ENCODE peak calls at places on chromosomes 11 and 22, in five cellular contexts. V is ovary, J is vagina, Q is heart left ventricle, H is HCT116. L is an unnamed sample.
A peak's percentile ranks its signal among the peaks of the same experiment; 100 is the strongest.

GRCh38 chr11:22780914-22781593 is 48.5 kb downstream of the SVIP start:
- DNase-seq in H (no peak), J (no peak), Q (no peak), V (no peak), L (no peak)

GRCh38 chr22:25919452-25919851 is 177.5 kb downstream of the MYO18B start:
- DNase-seq in J (no peak), Q (no peak), V (no peak), H (no peak), L (no peak)

GRCh38 chr22:40210814-40211213 is 33.1 kb downstream of the TNRC6B start:
- DNase-seq in J (no peak), Q (no peak), V (no peak), H (no peak), L (no peak)

GRCh38 chr22:35308480-35308945 is 8.8 kb downstream of the TOM1 start:
- DNase-seq in H (no peak), J (no peak), V (no peak), Q (no peak), L (no peak)

GRCh38 chr22:47199261-47199948 is 437.0 kb downstream of the TBC1D22A start:
- DNase-seq in H (no peak), Q (peak; percentile 2), V (no peak), J (peak; percentile 92), L (no peak)

GRCh38 chr11:64389851-64390250 is 30.9 kb downstream of the RPS6KA4 start:
- DNase-seq in Q (no peak), J (no peak), V (no peak), H (no peak), L (no peak)

GRCh38 chr22:45248832-45249561 is 8.3 kb upstream of the KIAA0930 start:
- DNase-seq in V (no peak), Q (no peak), H (no peak), J (no peak), L (no peak)

GRCh38 chr22:48152154-48152775 is 1389.8 kb downstream of the TBC1D22A start:
- DNase-seq in Q (no peak), J (no peak), H (no peak), V (no peak), L (no peak)

GRCh38 chr11:33690290-33691050 is 10.2 kb downstream of the C11orf91 start:
- DNase-seq in V (peak; percentile 51), Q (peak; percentile 72), H (peak; percentile 81), J (no peak), L (peak; percentile 83)

GRCh38 chr22:23278883-23279675 is 98.8 kb downstream of the BCR start:
- DNase-seq in Q (peak; percentile 38), H (no peak), J (no peak), V (peak; percentile 43), L (peak; percentile 89)

GRCh38 chr22:46025973-46026906 is 49.3 kb upstream of the WNT7B start:
- DNase-seq in V (peak; percentile 43), J (no peak), H (no peak), Q (no peak), L (no peak)

GRCh38 chr11:126485021-126485781 is 129.7 kb downstream of the ST3GAL4 start:
- DNase-seq in J (no peak), Q (no peak), V (no peak), H (no peak), L (no peak)
- TF ChIP-seq CTCF in J (no peak), Q (no peak), V (no peak), H (no peak), L (no peak)

GRCh38 chr11:118527109-118527508 is at the start of gene TTC36:
- DNase-seq in V (no peak), Q (no peak), J (no peak), H (no peak), L (no peak)

GRCh38 chr11:118530180-118530682 is 761 bp upstream of the TMEM25 start:
- DNase-seq in J (no peak), V (no peak), Q (no peak), H (no peak), L (no peak)

GRCh38 chr11:118526688-118527087 is 586 bp upstream of the TTC36 start:
- DNase-seq in H (no peak), Q (no peak), V (no peak), J (no peak), L (no peak)

GRCh38 chr11:118529584-118530175 is 1.3 kb upstream of the TMEM25 start:
- DNase-seq in Q (no peak), H (no peak), V (no peak), J (no peak), L (no peak)

DNA sequence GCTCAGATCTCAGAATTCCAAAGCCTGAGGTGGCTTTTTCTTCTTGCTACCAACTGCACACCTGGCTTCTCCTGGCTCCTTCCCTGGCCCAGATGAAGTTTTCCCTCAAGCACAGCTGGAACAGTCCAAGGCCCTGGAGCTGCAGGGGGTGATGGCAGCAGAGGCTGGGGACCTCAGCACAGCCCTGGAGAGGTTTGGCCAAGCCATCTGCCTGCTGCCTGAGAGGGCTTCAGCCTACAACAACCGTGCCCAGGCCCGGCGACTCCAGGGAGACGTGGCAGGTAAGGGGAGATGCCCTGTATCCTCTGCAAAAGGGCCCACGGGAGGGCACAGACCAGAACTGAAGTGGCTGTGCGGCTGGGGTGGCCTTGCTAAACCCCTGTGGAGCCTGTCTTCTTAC is 1.2 kb downstream of the TTC36 start:
- DNase-seq in Q (no peak), V (no peak), J (no peak), H (no peak), L (no peak)
- TF ChIP-seq POLR2A in Q (no peak), V (no peak), J (no peak), H (no peak), L (no peak)

GRCh38 chr11:103202048-103202651 is 92.9 kb downstream of the DYNC2H1 start:
- DNase-seq in J (no peak), V (no peak), H (peak; percentile 22), Q (no peak), L (no peak)
- TF ChIP-seq CTCF in J (no peak), V (no peak), H (peak; percentile 75), Q (peak; percentile 46), L (no peak)

GRCh38 chr11:3840870-3841425 is at the start of gene RHOG:
- DNase-seq in J (no peak), Q (peak; percentile 90), V (peak; percentile 87), H (no peak), L (peak; percentile 72)
- TF ChIP-seq POLR2A in J (no peak), Q (no peak), V (no peak), H (no peak), L (no peak)

GRCh38 chr11:14235701-14236100 is 123.3 kb downstream of the RRAS2 start:
- DNase-seq in Q (no peak), J (no peak), V (no peak), H (no peak), L (no peak)
- TF ChIP-seq CTCF in Q (no peak), J (no peak), V (no peak), H (no peak), L (no peak)

GRCh38 chr11:76702378-76703128 is 32.0 kb upstream of the LRRC32 start:
- DNase-seq in Q (no peak), H (no peak), J (no peak), V (no peak), L (no peak)
- TF ChIP-seq POLR2A in Q (no peak), H (no peak), J (no peak), V (no peak), L (no peak)